ENCODE peak calls at places on chromosome 9, in nine cellular contexts. One of them, this sample, is unnamed.

GRCh38 chr9:126861707-126862460 is 1.4 kb downstream of the ZBTB34 start:
- DNase-seq in left ventricle myocardium inferior: no peak
- DNase-seq in psoas muscle: no peak
- DNase-seq in fibroblast of villous mesenchyme: peak
- DNase-seq in IMR-90: peak
- DNase-seq in mucosa of descending colon: peak
- DNase-seq in lower leg skin: no peak
- DNase-seq in skeletal muscle cell: peak
- DNase-seq in K562: peak
- DNase-seq in this sample: no peak

GRCh38 chr9:124242331-124243194 is 15.2 kb upstream of the NEK6 start:
- DNase-seq in IMR-90: peak
- DNase-seq in lower leg skin: peak
- DNase-seq in psoas muscle: peak
- DNase-seq in mucosa of descending colon: peak
- DNase-seq in left ventricle myocardium inferior: no peak
- DNase-seq in K562: no peak
- DNase-seq in skeletal muscle cell: peak
- DNase-seq in fibroblast of villous mesenchyme: peak
- DNase-seq in this sample: no peak

GRCh38 chr9:573551-574410 is 267.7 kb upstream of the DMRT1 start:
- DNase-seq in skeletal muscle cell: no peak
- DNase-seq in left ventricle myocardium inferior: no peak
- DNase-seq in psoas muscle: no peak
- DNase-seq in lower leg skin: no peak
- DNase-seq in IMR-90: no peak
- DNase-seq in mucosa of descending colon: no peak
- DNase-seq in K562: no peak
- DNase-seq in fibroblast of villous mesenchyme: no peak
- DNase-seq in this sample: no peak

GRCh38 chr9:16726023-16726422 is 144.4 kb downstream of the BNC2 start:
- DNase-seq in mucosa of descending colon: no peak
- DNase-seq in left ventricle myocardium inferior: no peak
- DNase-seq in lower leg skin: no peak
- DNase-seq in fibroblast of villous mesenchyme: peak
- DNase-seq in psoas muscle: no peak
- DNase-seq in IMR-90: peak
- DNase-seq in K562: no peak
- DNase-seq in skeletal muscle cell: no peak
- DNase-seq in this sample: no peak

GRCh38 chr9:85662558-85662957 is 79.2 kb downstream of the AGTPBP1 start:
- DNase-seq in skeletal muscle cell: no peak
- DNase-seq in IMR-90: no peak
- DNase-seq in left ventricle myocardium inferior: no peak
- DNase-seq in mucosa of descending colon: no peak
- DNase-seq in lower leg skin: no peak
- DNase-seq in K562: no peak
- DNase-seq in fibroblast of villous mesenchyme: no peak
- DNase-seq in psoas muscle: no peak
- DNase-seq in this sample: no peak

GRCh38 chr9:97468658-97469448 is 32.6 kb upstream of the TMOD1 start:
- DNase-seq in IMR-90: peak
- DNase-seq in K562: peak
- DNase-seq in mucosa of descending colon: peak
- DNase-seq in lower leg skin: peak
- DNase-seq in left ventricle myocardium inferior: peak
- DNase-seq in skeletal muscle cell: peak
- DNase-seq in fibroblast of villous mesenchyme: peak
- DNase-seq in psoas muscle: peak
- DNase-seq in this sample: no peak

GRCh38 chr9:81989700-81990099 is 1.1 kb downstream of the SPATA31D1 start:
- DNase-seq in skeletal muscle cell: no peak
- DNase-seq in psoas muscle: no peak
- DNase-seq in lower leg skin: no peak
- DNase-seq in fibroblast of villous mesenchyme: no peak
- DNase-seq in IMR-90: no peak
- DNase-seq in left ventricle myocardium inferior: no peak
- DNase-seq in K562: no peak
- DNase-seq in mucosa of descending colon: no peak
- DNase-seq in this sample: no peak

GRCh38 chr9:104810421-104811339 is 46.8 kb downstream of the NIPSNAP3B start:
- DNase-seq in skeletal muscle cell: peak
- DNase-seq in psoas muscle: peak
- DNase-seq in fibroblast of villous mesenchyme: peak
- DNase-seq in IMR-90: peak
- DNase-seq in mucosa of descending colon: peak
- DNase-seq in K562: no peak
- DNase-seq in lower leg skin: no peak
- DNase-seq in left ventricle myocardium inferior: no peak
- DNase-seq in this sample: no peak

DNA sequence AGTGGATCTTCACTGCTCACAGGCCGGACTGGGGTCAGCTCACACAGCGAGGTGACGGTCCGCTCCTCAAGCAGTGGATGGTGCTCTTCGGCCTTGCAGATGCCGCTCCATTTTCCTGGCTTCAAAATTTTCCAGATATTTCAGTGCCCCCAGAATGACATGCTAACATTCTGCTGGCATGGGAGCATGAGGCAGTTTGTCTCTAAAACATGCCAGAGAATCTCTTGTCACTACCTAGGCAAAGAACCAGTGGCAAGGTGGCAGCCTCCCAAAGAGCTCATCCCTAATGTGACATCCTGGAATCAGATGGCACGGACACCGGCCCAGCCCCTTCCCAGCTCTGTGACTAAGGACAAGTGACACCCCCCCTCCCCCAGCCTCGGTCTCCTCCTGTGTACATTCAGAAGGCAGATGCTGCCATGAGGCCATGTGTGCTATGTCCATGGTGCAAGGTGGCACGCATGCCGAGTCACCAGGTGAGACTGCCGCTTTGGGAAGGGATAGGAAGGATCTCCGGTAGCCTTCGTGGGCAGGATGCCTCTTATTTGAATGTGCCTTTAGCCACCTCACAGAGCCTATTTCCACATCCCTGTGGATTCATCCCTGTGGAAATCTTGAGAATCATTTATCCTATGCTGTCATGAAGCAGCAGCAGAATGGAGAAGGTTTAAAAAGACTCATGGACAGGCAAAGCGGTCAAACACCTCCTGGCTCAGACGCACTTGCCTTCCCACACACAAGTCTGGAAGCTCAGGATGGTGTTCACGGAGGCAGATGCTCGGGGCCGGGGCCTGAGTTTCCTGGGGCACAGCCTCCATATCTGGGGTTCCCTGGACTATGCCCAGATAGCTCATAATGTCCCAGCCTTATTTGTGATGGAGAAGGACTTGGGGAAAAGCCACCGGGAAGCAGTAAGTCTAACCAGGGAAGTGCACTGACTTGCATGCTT is 2.9 kb downstream of the S1PR3 start:
- DNase-seq in fibroblast of villous mesenchyme: no peak
- DNase-seq in psoas muscle: no peak
- DNase-seq in lower leg skin: no peak
- DNase-seq in skeletal muscle cell: no peak
- DNase-seq in mucosa of descending colon: no peak
- DNase-seq in IMR-90: no peak
- DNase-seq in left ventricle myocardium inferior: no peak
- DNase-seq in K562: no peak
- DNase-seq in this sample: no peak
- H3K4me3 ChIP-seq in fibroblast of villous mesenchyme: peak
- H3K4me3 ChIP-seq in psoas muscle: peak
- H3K4me3 ChIP-seq in lower leg skin: no peak
- H3K4me3 ChIP-seq in skeletal muscle cell: peak
- H3K4me3 ChIP-seq in mucosa of descending colon: no peak
- H3K4me3 ChIP-seq in IMR-90: peak
- H3K4me3 ChIP-seq in left ventricle myocardium inferior: peak
- H3K4me3 ChIP-seq in K562: no peak
- H3K4me3 ChIP-seq in this sample: no peak

GRCh38 chr9:20570756-20571155 is 51.5 kb downstream of the MLLT3 start:
- DNase-seq in left ventricle myocardium inferior: no peak
- DNase-seq in K562: no peak
- DNase-seq in skeletal muscle cell: peak
- DNase-seq in mucosa of descending colon: no peak
- DNase-seq in lower leg skin: no peak
- DNase-seq in fibroblast of villous mesenchyme: peak
- DNase-seq in IMR-90: peak
- DNase-seq in psoas muscle: no peak
- DNase-seq in this sample: no peak

GRCh38 chr9:20569525-20569924 is 52.8 kb downstream of the MLLT3 start:
- DNase-seq in mucosa of descending colon: no peak
- DNase-seq in fibroblast of villous mesenchyme: peak
- DNase-seq in IMR-90: no peak
- DNase-seq in K562: no peak
- DNase-seq in psoas muscle: no peak
- DNase-seq in lower leg skin: no peak
- DNase-seq in skeletal muscle cell: no peak
- DNase-seq in left ventricle myocardium inferior: no peak
- DNase-seq in this sample: no peak

GRCh38 chr9:20568406-20568805 is 53.9 kb downstream of the MLLT3 start:
- DNase-seq in fibroblast of villous mesenchyme: no peak
- DNase-seq in left ventricle myocardium inferior: no peak
- DNase-seq in K562: no peak
- DNase-seq in psoas muscle: no peak
- DNase-seq in mucosa of descending colon: no peak
- DNase-seq in IMR-90: no peak
- DNase-seq in lower leg skin: no peak
- DNase-seq in skeletal muscle cell: no peak
- DNase-seq in this sample: no peak

GRCh38 chr9:20573023-20573422 is 49.3 kb downstream of the MLLT3 start:
- DNase-seq in IMR-90: no peak
- DNase-seq in fibroblast of villous mesenchyme: no peak
- DNase-seq in mucosa of descending colon: no peak
- DNase-seq in lower leg skin: no peak
- DNase-seq in K562: no peak
- DNase-seq in skeletal muscle cell: no peak
- DNase-seq in psoas muscle: no peak
- DNase-seq in left ventricle myocardium inferior: no peak
- DNase-seq in this sample: no peak

DNA sequence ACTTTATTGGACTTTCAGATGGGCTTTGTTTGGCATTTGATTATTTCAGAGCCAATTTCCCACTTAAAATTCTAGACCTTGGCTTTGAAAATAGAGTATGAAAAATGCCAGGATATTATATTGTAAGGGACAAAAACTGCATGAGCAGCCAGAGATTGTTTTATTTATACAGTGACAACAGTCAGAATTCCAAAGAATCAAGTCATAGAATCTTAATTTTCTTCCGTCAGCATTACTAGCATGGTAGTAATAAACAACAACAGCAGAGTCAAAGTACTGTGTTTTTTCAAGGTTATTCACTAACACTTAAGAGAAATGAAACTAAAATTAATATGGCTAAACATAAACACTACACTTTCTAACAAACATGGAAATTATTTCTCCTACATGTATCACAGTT is 52.2 kb downstream of the MLLT3 start:
- DNase-seq in K562: no peak
- DNase-seq in IMR-90: peak
- DNase-seq in mucosa of descending colon: no peak
- DNase-seq in psoas muscle: no peak
- DNase-seq in fibroblast of villous mesenchyme: peak
- DNase-seq in lower leg skin: no peak
- DNase-seq in left ventricle myocardium inferior: no peak
- DNase-seq in skeletal muscle cell: no peak
- DNase-seq in this sample: no peak
- H3K4me3 ChIP-seq in K562: no peak
- H3K4me3 ChIP-seq in IMR-90: no peak
- H3K4me3 ChIP-seq in mucosa of descending colon: no peak
- H3K4me3 ChIP-seq in psoas muscle: no peak
- H3K4me3 ChIP-seq in fibroblast of villous mesenchyme: no peak
- H3K4me3 ChIP-seq in lower leg skin: no peak
- H3K4me3 ChIP-seq in left ventricle myocardium inferior: no peak
- H3K4me3 ChIP-seq in skeletal muscle cell: no peak
- H3K4me3 ChIP-seq in this sample: no peak

GRCh38 chr9:114594136-114594535 is 6.6 kb downstream of the ATP6V1G1 start:
- DNase-seq in mucosa of descending colon: no peak
- DNase-seq in IMR-90: no peak
- DNase-seq in K562: no peak
- DNase-seq in psoas muscle: no peak
- DNase-seq in lower leg skin: peak
- DNase-seq in skeletal muscle cell: no peak
- DNase-seq in fibroblast of villous mesenchyme: no peak
- DNase-seq in left ventricle myocardium inferior: no peak
- DNase-seq in this sample: no peak

GRCh38 chr9:114590328-114590727 is 2.8 kb downstream of the ATP6V1G1 start:
- DNase-seq in K562: no peak
- DNase-seq in fibroblast of villous mesenchyme: no peak
- DNase-seq in mucosa of descending colon: no peak
- DNase-seq in skeletal muscle cell: no peak
- DNase-seq in lower leg skin: peak
- DNase-seq in IMR-90: no peak
- DNase-seq in psoas muscle: no peak
- DNase-seq in left ventricle myocardium inferior: no peak
- DNase-seq in this sample: no peak

GRCh38 chr9:114588671-114589526 is 1.3 kb downstream of the ATP6V1G1 start:
- DNase-seq in IMR-90: peak
- DNase-seq in mucosa of descending colon: peak
- DNase-seq in psoas muscle: no peak
- DNase-seq in left ventricle myocardium inferior: no peak
- DNase-seq in lower leg skin: no peak
- DNase-seq in skeletal muscle cell: no peak
- DNase-seq in fibroblast of villous mesenchyme: peak
- DNase-seq in K562: peak
- DNase-seq in this sample: no peak

GRCh38 chr9:114592356-114592755 is 4.8 kb downstream of the ATP6V1G1 start:
- DNase-seq in skeletal muscle cell: no peak
- DNase-seq in left ventricle myocardium inferior: no peak
- DNase-seq in K562: no peak
- DNase-seq in mucosa of descending colon: peak
- DNase-seq in fibroblast of villous mesenchyme: no peak
- DNase-seq in lower leg skin: peak
- DNase-seq in IMR-90: peak
- DNase-seq in psoas muscle: no peak
- DNase-seq in this sample: peak

DNA sequence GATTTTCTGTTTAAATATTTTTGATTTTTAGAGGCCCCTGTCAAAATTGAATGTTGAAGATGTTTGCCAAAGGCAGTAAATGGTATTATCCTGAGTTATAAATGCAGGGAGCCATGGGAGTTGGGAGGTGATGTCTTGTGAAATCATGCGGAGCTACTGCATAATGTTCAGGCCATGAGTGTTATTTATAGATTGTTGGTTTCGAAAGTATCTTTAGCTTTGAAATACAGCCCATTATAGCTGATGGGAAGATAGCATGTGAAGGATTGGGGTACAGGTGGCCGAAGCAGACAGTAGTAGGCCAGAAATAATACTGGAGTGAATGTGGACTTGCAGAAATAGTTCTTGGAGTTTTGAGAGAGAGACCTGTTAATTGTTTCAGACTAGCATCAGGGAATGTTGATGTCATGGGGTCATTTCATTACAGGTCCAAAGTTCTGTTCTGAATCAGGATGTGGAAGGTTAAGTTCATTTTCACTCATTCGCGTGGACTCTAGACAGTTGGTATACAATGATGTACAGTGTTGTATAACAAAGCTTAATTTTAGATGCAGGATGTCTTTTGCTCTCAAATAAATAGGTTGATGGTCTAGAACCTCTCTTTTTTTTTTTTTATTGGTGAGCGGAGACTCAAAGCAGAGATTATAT is 3.8 kb downstream of the ATP6V1G1 start:
- DNase-seq in left ventricle myocardium inferior: no peak
- DNase-seq in skeletal muscle cell: peak
- DNase-seq in mucosa of descending colon: no peak
- DNase-seq in IMR-90: no peak
- DNase-seq in psoas muscle: no peak
- DNase-seq in fibroblast of villous mesenchyme: peak
- DNase-seq in K562: no peak
- DNase-seq in lower leg skin: no peak
- DNase-seq in this sample: no peak
- H3K4me3 ChIP-seq in left ventricle myocardium inferior: peak
- H3K4me3 ChIP-seq in skeletal muscle cell: no peak
- H3K4me3 ChIP-seq in mucosa of descending colon: no peak
- H3K4me3 ChIP-seq in IMR-90: no peak
- H3K4me3 ChIP-seq in psoas muscle: peak
- H3K4me3 ChIP-seq in fibroblast of villous mesenchyme: no peak
- H3K4me3 ChIP-seq in K562: no peak
- H3K4me3 ChIP-seq in lower leg skin: no peak
- H3K4me3 ChIP-seq in this sample: peak

GRCh38 chr9:130689572-130689936 is 4.0 kb upstream of the EXOSC2 start:
- DNase-seq in skeletal muscle cell: no peak
- DNase-seq in IMR-90: no peak
- DNase-seq in fibroblast of villous mesenchyme: no peak
- DNase-seq in mucosa of descending colon: no peak
- DNase-seq in K562: no peak
- DNase-seq in psoas muscle: no peak
- DNase-seq in lower leg skin: no peak
- DNase-seq in left ventricle myocardium inferior: no peak
- DNase-seq in this sample: no peak
- H3K4me3 ChIP-seq in skeletal muscle cell: peak
- H3K4me3 ChIP-seq in IMR-90: peak
- H3K4me3 ChIP-seq in fibroblast of villous mesenchyme: peak
- H3K4me3 ChIP-seq in mucosa of descending colon: no peak
- H3K4me3 ChIP-seq in K562: peak
- H3K4me3 ChIP-seq in psoas muscle: peak
- H3K4me3 ChIP-seq in lower leg skin: no peak
- H3K4me3 ChIP-seq in left ventricle myocardium inferior: peak
- H3K4me3 ChIP-seq in this sample: no peak

This sample was measured in effector memory CD4-positive, alpha-beta T cell.